ENCODE peak calls at places on chromosomes 5 and 9, in nine cellular contexts. L is retina; N is B cell; F is naive thymus-derived CD4-positive, alpha-beta T cell; Q is esophagus squamous epithelium; V is left cardiac atrium; I is NCI-H1092; A is SW 1271; D is endodermal cell. O is an unnamed sample.

GRCh38 chr5:171157233-171157632 is 151.8 kb upstream of the TLX3 start:
- DNase-seq in D (no peak), Q (no peak), F (no peak), A (no peak), I (no peak), V (no peak), L (no peak), N (no peak), O (no peak)

GRCh38 chr9:76370656-76371055 is 23.6 kb downstream of the RFK start:
- DNase-seq in F (no peak), A (no peak), N (no peak), Q (no peak), V (no peak), I (no peak), D (no peak), L (no peak), O (no peak)

GRCh38 chr9:105195259-105195658 is 49.2 kb upstream of the SLC44A1 start:
- DNase-seq in N (no peak), Q (no peak), L (no peak), I (no peak), D (no peak), F (no peak), A (no peak), V (no peak), O (no peak)

GRCh38 chr9:112699230-112699629 is 18.7 kb downstream of the INIP start:
- DNase-seq in L (no peak), F (no peak), N (no peak), V (no peak), I (no peak), D (no peak), A (no peak), Q (no peak), O (no peak)

GRCh38 chr9:37028425-37029031 is 5.5 kb downstream of the PAX5 start:
- DNase-seq in L (peak; percentile 44), I (no peak), F (no peak), A (no peak), Q (no peak), V (no peak), D (peak; percentile 64), N (no peak), O (no peak)

GRCh38 chr5:34923694-34924461 is 5.5 kb upstream of the DNAJC21 start:
- DNase-seq in A (peak; percentile 86), L (no peak), F (no peak), V (no peak), I (no peak), D (no peak), N (no peak), Q (no peak), O (no peak)

GRCh38 chr9:119370816-119371215 is 1.6 kb upstream of the BRINP1 start:
- DNase-seq in D (peak; percentile 94), F (no peak), V (peak; percentile 60), Q (no peak), I (no peak), L (peak; percentile 60), A (no peak), N (no peak), O (no peak)

GRCh38 chr5:88842784-88843183 is 40.2 kb downstream of the MEF2C start:
- DNase-seq in A (no peak), F (no peak), L (no peak), N (no peak), V (no peak), D (no peak), Q (no peak), I (no peak), O (no peak)

GRCh38 chr9:114174876-114175771 is 19.8 kb downstream of the COL27A1 start:
- DNase-seq in L (no peak), D (no peak), I (no peak), N (no peak), Q (no peak), A (no peak), V (peak; percentile 6), F (no peak), O (peak; percentile 18)

GRCh38 chr5:132887326-132887725 is 13.9 kb downstream of the LEAP2 start:
- DNase-seq in D (no peak), Q (no peak), F (no peak), N (no peak), L (no peak), A (no peak), V (no peak), I (no peak), O (no peak)

GRCh38 chr5:177462021-177462670 is 11.3 kb downstream of the DBN1 start:
- DNase-seq in I (no peak), L (no peak), D (no peak), F (no peak), Q (no peak), A (no peak), V (peak; percentile 72), N (no peak), O (no peak)